ENCODE peak calls at places on chromosomes 13 and 19, in six cellular contexts. Q is fibroblast of mammary gland, G is BJ, Y is cardiac muscle cell, M is tibial artery, I is Calu3. P is an unnamed sample.

GRCh38 chr13:54198911-54199310 is 1170.3 kb downstream of the OLFM4 start:
- DNase-seq in Q (no peak), G (no peak), Y (no peak), M (no peak), I (no peak), P (no peak)

GRCh38 chr13:45700971-45701900 is 884 bp upstream of the CBY2 start:
- DNase-seq in Q (no peak), G (no peak), Y (no peak), M (no peak), I (no peak), P (no peak)

GRCh38 chr19:4713384-4713951 is 10.2 kb downstream of the DPP9 start:
- DNase-seq in Q (peak), G (peak), Y (no peak), M (peak), I (peak), P (peak)

GRCh38 chr19:8081569-8082550 is 29.3 kb downstream of the CCL25 start:
- DNase-seq in Q (peak), G (no peak), Y (no peak), M (no peak), I (no peak), P (no peak)

GRCh38 chr19:18832331-18833140 is 777 bp downstream of the UPF1 start:
- DNase-seq in Q (peak), G (no peak), Y (peak), M (no peak), I (peak), P (no peak)

GRCh38 chr13:109126973-109127615 is 497.7 kb downstream of the MYO16 start:
- DNase-seq in Q (no peak), G (no peak), Y (no peak), M (no peak), I (no peak), P (no peak)

GRCh38 chr13:26062853-26063444 is 11.1 kb upstream of the SHISA2 start:
- DNase-seq in Q (peak), G (no peak), Y (peak), M (no peak), I (peak), P (no peak)

GRCh38 chr13:109182777-109183465 is 553.5 kb downstream of the MYO16 start:
- DNase-seq in Q (no peak), G (no peak), Y (peak), M (no peak), I (no peak), P (no peak)

GRCh38 chr13:83153833-83154232 is 728.4 kb downstream of the SLITRK1 start:
- DNase-seq in Q (no peak), G (no peak), Y (no peak), M (no peak), I (no peak), P (no peak)

GRCh38 chr19:42023943-42024260 is 29.9 kb upstream of the ATP1A3 start:
- DNase-seq in Q (no peak), G (no peak), Y (no peak), M (no peak), I (no peak), P (no peak)
- TF ChIP-seq CTCF in Q (no peak), G (no peak), Y (no peak), M (no peak), I (no peak), P (no peak)

DNA sequence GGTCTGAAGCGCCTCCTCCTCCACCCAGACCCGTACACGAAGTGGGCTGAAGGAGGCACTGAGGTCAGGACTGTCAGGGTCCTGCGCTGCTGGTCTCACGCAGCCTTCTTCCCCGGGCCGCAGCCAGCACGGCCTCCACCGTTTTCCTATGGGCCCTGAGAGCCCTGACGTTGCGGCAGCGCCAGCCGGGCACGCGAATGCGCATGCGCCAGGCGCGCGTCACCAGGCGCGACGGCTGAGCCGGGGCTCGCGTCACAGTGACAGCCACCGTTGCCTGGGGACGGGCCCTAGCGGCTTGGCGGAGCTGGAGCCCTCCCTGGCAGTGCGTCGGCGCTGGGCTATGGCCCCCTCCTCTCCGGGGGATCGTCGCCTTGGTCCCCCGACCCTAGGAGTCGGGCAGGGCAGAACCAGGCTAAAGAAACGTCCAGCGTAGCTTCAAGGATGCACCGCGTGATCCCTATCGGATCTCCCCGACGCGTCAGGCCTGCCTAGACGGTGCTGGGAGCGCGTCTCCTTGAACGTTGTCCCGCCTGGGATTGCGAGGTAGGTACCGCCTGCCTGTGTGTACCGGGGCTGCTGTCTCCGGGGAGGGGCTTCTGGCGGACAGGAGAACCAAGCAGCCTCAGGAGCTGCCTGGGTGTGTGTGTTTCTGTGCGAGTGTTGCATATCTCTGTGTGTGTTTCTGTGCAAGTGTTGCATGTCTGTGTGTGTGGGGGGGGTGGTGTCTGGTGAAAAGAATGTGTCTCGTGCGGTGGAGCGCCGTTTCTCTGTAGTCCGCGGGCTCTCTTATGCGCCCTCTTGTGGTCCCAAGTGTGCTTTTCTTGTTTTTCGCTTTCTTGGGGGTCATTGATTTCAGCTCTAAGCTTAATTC is 43.2 kb downstream of the ZNF571 start:
- DNase-seq in Q (peak), G (peak), Y (no peak), M (no peak), I (no peak), P (no peak)
- TF ChIP-seq CTCF in Q (peak), G (peak), Y (peak), M (no peak), I (no peak), P (no peak)

GRCh38 chr19:42327381-42327780 is 1.9 kb downstream of the MEGF8 start:
- DNase-seq in Q (no peak), G (no peak), Y (no peak), M (no peak), I (no peak), P (no peak)

GRCh38 chr19:42325308-42325895 is at the start of gene MEGF8:
- DNase-seq in Q (peak), G (peak), Y (peak), M (peak), I (peak), P (peak)

GRCh38 chr19:42324655-42325307 is 654 bp upstream of the MEGF8 start:
- DNase-seq in Q (no peak), G (no peak), Y (no peak), M (no peak), I (no peak), P (no peak)

GRCh38 chr19:42326969-42327368 is 1.5 kb downstream of the MEGF8 start:
- DNase-seq in Q (no peak), G (no peak), Y (no peak), M (no peak), I (no peak), P (no peak)

DNA sequence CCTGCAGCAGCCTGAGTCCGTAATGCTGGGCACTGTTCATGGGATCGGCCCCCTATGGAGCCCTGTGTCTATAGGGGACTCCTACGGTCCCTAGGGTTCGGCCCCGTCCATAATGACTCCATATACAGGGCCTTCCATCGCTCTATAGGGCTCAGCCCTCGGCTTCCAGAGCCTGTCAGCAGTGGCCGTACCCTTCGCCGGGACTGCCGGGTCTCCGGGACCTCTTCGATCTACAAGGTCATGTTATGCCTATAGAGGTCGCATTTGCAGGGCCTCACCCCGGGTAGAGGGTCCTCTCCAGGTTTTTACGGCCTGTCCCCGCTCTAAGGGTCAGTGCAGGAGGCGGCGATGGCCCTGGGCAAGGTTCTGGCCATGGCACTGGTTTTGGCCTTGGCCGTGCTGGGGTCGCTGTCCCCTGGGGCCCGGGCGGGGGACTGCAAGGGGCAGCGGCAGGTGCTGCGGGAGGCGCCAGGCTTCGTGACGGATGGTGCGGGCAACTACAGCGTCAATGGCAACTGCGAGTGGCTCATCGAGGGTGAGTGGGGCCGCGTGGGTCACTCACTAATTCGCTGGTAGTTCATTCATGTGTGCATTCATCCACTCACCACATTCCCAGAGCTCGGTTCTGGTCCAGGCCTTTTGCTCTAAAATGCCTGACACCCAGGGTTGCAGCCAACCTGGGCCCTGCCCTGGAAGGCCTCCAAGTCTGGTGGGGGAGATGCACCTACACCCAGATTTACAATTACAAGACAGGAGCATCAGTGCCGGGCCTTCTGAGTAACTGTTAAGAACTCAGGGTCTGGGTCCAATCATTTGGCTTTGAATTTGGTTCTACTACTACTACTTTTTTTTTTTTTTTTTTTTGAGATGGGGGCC is 699 bp downstream of the MEGF8 start:
- DNase-seq in Q (no peak), G (no peak), Y (peak), M (no peak), I (peak), P (no peak)
- TF ChIP-seq CTCF in Q (no peak), G (peak), Y (peak), M (no peak), I (peak), P (no peak)

DNA sequence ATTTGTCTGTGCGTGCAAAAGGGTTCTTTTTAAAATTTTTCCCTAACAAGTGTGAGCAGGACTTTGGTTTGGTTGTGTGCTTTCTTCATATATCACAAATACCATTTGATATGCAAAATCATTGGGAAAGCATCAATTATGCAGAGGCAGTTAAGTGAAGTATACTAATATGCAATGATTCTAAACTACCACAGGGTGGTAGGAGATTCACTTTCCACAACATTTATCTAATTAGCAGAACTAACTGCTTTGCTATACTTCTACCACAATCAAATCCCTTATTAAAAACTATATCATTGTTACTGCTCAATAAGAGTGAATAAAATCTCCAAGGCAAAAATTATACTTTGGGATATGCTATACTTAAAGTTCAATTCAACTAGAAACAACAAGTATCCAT is 2738.9 kb upstream of the PCDH20 start:
- DNase-seq in Q (peak), G (peak), Y (no peak), M (no peak), I (no peak), P (no peak)
- TF ChIP-seq CTCF in Q (peak), G (peak), Y (peak), M (no peak), I (no peak), P (no peak)

GRCh38 chr19:20558571-20558970 is 7.0 kb downstream of the ZNF737 start:
- DNase-seq in Q (no peak), G (no peak), Y (no peak), M (no peak), I (no peak), P (no peak)

GRCh38 chr19:20558011-20558410 is 7.6 kb downstream of the ZNF737 start:
- DNase-seq in Q (no peak), G (no peak), Y (no peak), M (no peak), I (no peak), P (no peak)
- TF ChIP-seq CTCF in Q (no peak), G (no peak), Y (no peak), M (no peak), I (no peak), P (no peak)

GRCh38 chr13:98039261-98039660 is 85.8 kb downstream of the IPO5 start:
- DNase-seq in Q (no peak), G (no peak), Y (no peak), M (no peak), I (no peak), P (no peak)

GRCh38 chr13:98035373-98035772 is 81.9 kb downstream of the IPO5 start:
- DNase-seq in Q (no peak), G (no peak), Y (no peak), M (no peak), I (no peak), P (no peak)

GRCh38 chr13:98032168-98032567 is 78.7 kb downstream of the IPO5 start:
- DNase-seq in Q (no peak), G (no peak), Y (no peak), M (no peak), I (no peak), P (no peak)

DNA sequence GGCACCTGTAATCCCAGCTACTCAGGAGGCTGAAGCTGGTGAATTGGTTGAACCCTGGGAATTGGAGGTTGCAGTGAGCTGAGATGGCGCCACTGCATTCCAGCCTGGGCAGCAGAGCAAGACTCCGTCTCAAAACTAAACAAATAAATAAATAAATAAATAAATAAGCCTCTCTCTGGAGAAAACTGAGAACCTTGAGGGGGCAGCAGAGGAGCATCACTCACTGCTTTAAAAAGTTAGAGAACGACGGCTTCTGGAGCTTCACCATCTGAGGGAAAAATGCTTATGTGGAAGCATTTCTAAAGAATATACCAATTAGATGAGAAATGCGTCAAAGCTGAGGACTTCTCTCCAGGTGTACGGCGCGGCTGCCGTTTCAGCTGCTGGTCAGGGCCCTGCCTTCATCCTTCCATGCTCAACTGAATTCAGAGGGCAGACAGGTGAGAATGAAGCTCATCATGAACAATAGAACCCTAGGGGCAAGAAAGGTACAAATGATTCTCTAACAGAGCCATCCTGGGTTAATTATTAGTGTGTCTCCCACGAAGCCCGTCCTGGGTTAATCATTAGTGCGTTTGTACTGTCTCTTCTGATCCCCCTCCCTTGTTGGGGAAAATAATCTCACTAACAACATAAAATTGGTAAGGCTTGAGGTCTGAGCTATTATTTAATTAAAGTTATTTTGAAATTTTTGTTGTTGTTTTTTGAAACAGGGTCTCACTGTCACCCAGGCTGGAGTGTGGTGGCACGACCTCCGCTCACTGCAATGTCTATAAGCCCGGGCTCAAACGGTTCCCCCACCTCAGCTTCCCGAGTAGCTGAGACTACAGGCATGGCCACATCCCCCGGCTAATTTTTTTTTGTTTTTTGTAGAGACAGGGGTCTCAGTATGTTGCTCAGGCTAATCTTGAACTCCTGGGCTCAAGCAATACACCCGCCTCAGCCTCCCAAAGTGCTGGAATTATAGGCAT is 80.1 kb downstream of the IPO5 start:
- DNase-seq in Q (peak), G (no peak), Y (peak), M (no peak), I (peak), P (no peak)
- TF ChIP-seq CTCF in Q (peak), G (peak), Y (peak), M (peak), I (no peak), P (peak)

GRCh38 chr13:71587193-71587592 is 279.8 kb downstream of the DACH1 start:
- DNase-seq in Q (no peak), G (no peak), Y (no peak), M (no peak), I (no peak), P (no peak)

GRCh38 chr13:71587778-71588177 is 279.2 kb downstream of the DACH1 start:
- DNase-seq in Q (no peak), G (no peak), Y (no peak), M (no peak), I (no peak), P (no peak)

GRCh38 chr13:71591380-71591779 is 275.6 kb downstream of the DACH1 start:
- DNase-seq in Q (no peak), G (no peak), Y (no peak), M (no peak), I (no peak), P (no peak)

DNA sequence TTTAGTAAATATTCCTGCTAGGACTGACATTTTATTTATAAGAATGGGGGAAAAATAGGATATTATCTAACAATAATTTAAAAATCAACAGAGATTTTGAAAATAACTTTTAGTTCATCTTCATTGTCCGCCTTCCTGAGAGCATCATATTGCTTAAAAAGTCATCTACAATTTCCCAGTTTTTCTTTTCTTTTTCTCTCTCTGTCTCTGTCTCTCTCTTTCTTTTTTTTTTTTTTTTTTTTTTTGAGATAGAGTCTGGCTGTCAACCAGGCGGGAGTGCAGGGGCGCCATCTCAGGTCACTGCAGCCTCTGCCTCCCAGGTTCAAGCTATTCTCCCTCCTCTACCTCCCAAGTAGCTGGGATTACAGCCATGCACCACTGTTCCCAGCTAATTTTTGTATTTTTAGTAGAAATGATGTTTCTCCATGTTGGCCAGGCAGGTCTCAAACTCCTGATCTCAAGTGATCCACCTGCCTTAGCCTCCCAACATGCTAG is 276.3 kb downstream of the DACH1 start:
- DNase-seq in Q (no peak), G (no peak), Y (no peak), M (no peak), I (no peak), P (no peak)
- TF ChIP-seq CTCF in Q (no peak), G (no peak), Y (no peak), M (no peak), I (no peak), P (no peak)

DNA sequence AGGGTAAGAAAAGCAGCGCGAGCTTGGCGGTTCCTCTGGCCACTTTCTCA is at the start of gene DMRTC2:
- DNase-seq in Q (no peak), G (no peak), Y (no peak), M (no peak), I (no peak), P (no peak)
- TF ChIP-seq CTCF in Q (no peak), G (no peak), Y (no peak), M (no peak), I (no peak), P (no peak)

GRCh38 chr19:31730270-31730669 is 381.0 kb upstream of the TSHZ3 start:
- DNase-seq in Q (no peak), G (no peak), Y (no peak), M (no peak), I (no peak), P (no peak)

GRCh38 chr19:31733591-31733990 is 384.4 kb upstream of the TSHZ3 start:
- DNase-seq in Q (no peak), G (no peak), Y (no peak), M (no peak), I (no peak), P (no peak)
- TF ChIP-seq CTCF in Q (no peak), G (no peak), Y (no peak), M (no peak), I (no peak), P (no peak)

P was measured in ascending aorta.